ENCODE peak calls at places on chromosomes 3 and 15, in four cellular contexts. Y, U, S and M are unnamed samples.

GRCh38 chr3:21435871-21436270 is 315.1 kb downstream of the ZNF385D start:
- DNase-seq in Y (no peak), U (no peak), S (no peak), M (no peak)

GRCh38 chr15:50977157-50977556 is 68.7 kb downstream of the AP4E1 start:
- DNase-seq in Y (no peak), U (no peak), S (no peak), M (no peak)

GRCh38 chr3:62375655-62376054 is 2.3 kb upstream of the FEZF2 start:
- DNase-seq in Y (no peak), U (no peak), S (no peak), M (no peak)

GRCh38 chr3:156307704-156308103 is 187.3 kb downstream of the KCNAB1 start:
- DNase-seq in Y (no peak), U (no peak), S (no peak), M (no peak)

GRCh38 chr3:113719294-113719693 is 22.9 kb upstream of the USF3 start:
- DNase-seq in Y (no peak), U (no peak), S (no peak), M (no peak)

GRCh38 chr3:191238321-191238817 is 39.3 kb downstream of the OSTN start:
- DNase-seq in Y (no peak), U (no peak), S (no peak), M (no peak)

GRCh38 chr15:73573572-73573971 is 59.6 kb downstream of the NPTN start:
- DNase-seq in Y (no peak), U (no peak), S (no peak), M (no peak)

GRCh38 chr15:25435474-25436243 is 3.2 kb downstream of the UBE3A start:
- DNase-seq in Y (no peak), U (no peak), S (no peak), M (no peak)

GRCh38 chr3:180196658-180197057 is 159.9 kb upstream of the PEX5L start:
- DNase-seq in Y (no peak), U (no peak), S (no peak), M (no peak)

GRCh38 chr3:43180027-43180426 is 74.1 kb upstream of the POMGNT2 start:
- DNase-seq in Y (peak; percentile 54), U (peak; percentile 28), S (no peak), M (peak; percentile 81)

GRCh38 chr3:29454326-29454725 is 173.5 kb downstream of the RBMS3 start:
- DNase-seq in Y (no peak), U (no peak), S (no peak), M (no peak)

GRCh38 chr3:190436356-190436755 is 13.3 kb downstream of the TMEM207 start:
- DNase-seq in Y (no peak), U (no peak), S (no peak), M (no peak)

GRCh38 chr3:13348671-13349396 is 71.3 kb downstream of the NUP210 start:
- DNase-seq in Y (no peak), U (no peak), S (no peak), M (no peak)

GRCh38 chr3:14439501-14440167 is 37.2 kb downstream of the SLC6A6 start:
- DNase-seq in Y (no peak), U (no peak), S (no peak), M (no peak)

GRCh38 chr15:45690581-45691260 is 55.9 kb downstream of the SQOR start:
- DNase-seq in Y (no peak), U (no peak), S (no peak), M (no peak)

GRCh38 chr3:107392549-107393165 is 15.4 kb downstream of the CCDC54 start:
- DNase-seq in Y (no peak), U (no peak), S (no peak), M (no peak)

GRCh38 chr3:172272699-172273098 is 175.6 kb downstream of the GHSR start:
- DNase-seq in Y (no peak), U (no peak), S (no peak), M (no peak)

GRCh38 chr3:17632401-17633100 is 109.9 kb downstream of the TBC1D5 start:
- DNase-seq in Y (no peak), U (no peak), S (no peak), M (peak; percentile 86)